ENCODE peak calls at places on chromosomes 6 and 20, in six cellular contexts. K, F, B, Q, Y and V are unnamed samples.

GRCh38 chr20:44160133-44160532 is 26.9 kb downstream of the JPH2 start:
- DNase-seq in K (no peak), F (no peak), B (no peak), Q (no peak), Y (no peak), V (no peak)

GRCh38 chr6:31497595-31498476 is at the start of gene MICB:
- DNase-seq in K (peak; percentile 60), F (peak; percentile 86), B (peak; percentile 77), Q (peak; percentile 85), Y (peak; percentile 64), V (no peak)

GRCh38 chr6:167575201-167575696 is 250.4 kb downstream of the TTLL2 start:
- DNase-seq in K (no peak), F (no peak), B (peak; percentile 46), Q (no peak), Y (no peak), V (peak; percentile 71)

GRCh38 chr6:14950103-14950969 is 295.5 kb upstream of the JARID2 start:
- DNase-seq in K (no peak), F (no peak), B (no peak), Q (no peak), Y (no peak), V (no peak)

GRCh38 chr20:2137552-2138201 is 36.0 kb downstream of the STK35 start:
- DNase-seq in K (peak; percentile 90), F (no peak), B (no peak), Q (no peak), Y (no peak), V (no peak)

GRCh38 chr6:79969784-79970183 is 22.4 kb upstream of the ELOVL4 start:
- DNase-seq in K (no peak), F (no peak), B (no peak), Q (no peak), Y (no peak), V (no peak)

GRCh38 chr20:14199111-14199510 is 138.3 kb downstream of the FLRT3 start:
- DNase-seq in K (peak; percentile 9), F (no peak), B (peak; percentile 13), Q (no peak), Y (no peak), V (no peak)

GRCh38 chr20:19096847-19097246 is 115.6 kb upstream of the SLC24A3 start:
- DNase-seq in K (no peak), F (no peak), B (no peak), Q (no peak), Y (no peak), V (no peak)

GRCh38 chr6:20877008-20877937 is 343.0 kb downstream of the CDKAL1 start:
- DNase-seq in K (peak; percentile 89), F (no peak), B (peak; percentile 78), Q (peak; percentile 95), Y (peak; percentile 36), V (no peak)

GRCh38 chr20:53557157-53557556 is 36.5 kb downstream of the ZNF217 start:
- DNase-seq in K (no peak), F (no peak), B (no peak), Q (no peak), Y (no peak), V (no peak)

GRCh38 chr20:2822073-2822472 is 5.9 kb downstream of the TMEM239 start:
- DNase-seq in K (no peak), F (no peak), B (no peak), Q (no peak), Y (no peak), V (peak; percentile 73)

GRCh38 chr6:118307581-118307980 is 240.5 kb upstream of the PLN start:
- DNase-seq in K (no peak), F (no peak), B (no peak), Q (no peak), Y (no peak), V (no peak)

GRCh38 chr6:161166176-161166575 is 107.7 kb downstream of the AGPAT4 start:
- DNase-seq in K (no peak), F (no peak), B (no peak), Q (no peak), Y (no peak), V (no peak)

GRCh38 chr6:27742833-27743573 is 169.2 kb downstream of the OR2B2 start:
- DNase-seq in K (no peak), F (no peak), B (no peak), Q (no peak), Y (no peak), V (no peak)

GRCh38 chr6:107488875-107489635 is 862 bp upstream of the SOBP start:
- DNase-seq in K (no peak), F (peak; percentile 47), B (peak; percentile 32), Q (no peak), Y (peak; percentile 46), V (no peak)

GRCh38 chr20:3846378-3846739 is 275 bp upstream of the MAVS start:
- DNase-seq in K (no peak), F (no peak), B (no peak), Q (no peak), Y (no peak), V (no peak)

GRCh38 chr6:34267746-34268145 is 18.9 kb upstream of the SMIM29 start:
- DNase-seq in K (no peak), F (no peak), B (no peak), Q (no peak), Y (no peak), V (no peak)

GRCh38 chr20:25135031-25135430 is 53.1 kb upstream of the VSX1 start:
- DNase-seq in K (no peak), F (no peak), B (no peak), Q (no peak), Y (no peak), V (no peak)

GRCh38 chr20:5008743-5009142 is 7.4 kb upstream of the SLC23A2 start:
- DNase-seq in K (no peak), F (no peak), B (no peak), Q (no peak), Y (no peak), V (no peak)

GRCh38 chr20:17568972-17569471 is 853 bp upstream of the DSTN start:
- DNase-seq in K (peak; percentile 98), F (no peak), B (peak; percentile 94), Q (peak; percentile 91), Y (peak; percentile 77), V (peak; percentile 96)

GRCh38 chr20:881051-881820 is 34.9 kb downstream of the ANGPT4 start:
- DNase-seq in K (peak; percentile 48), F (no peak), B (peak; percentile 52), Q (peak; percentile 74), Y (no peak), V (no peak)

GRCh38 chr20:57210054-57210910 is 56.2 kb downstream of the BMP7 start:
- DNase-seq in K (no peak), F (no peak), B (no peak), Q (no peak), Y (no peak), V (no peak)

GRCh38 chr20:4483481-4483880 is 238.2 kb upstream of the PRND start:
- DNase-seq in K (peak; percentile 77), F (no peak), B (peak; percentile 49), Q (no peak), Y (no peak), V (no peak)

GRCh38 chr6:143901885-143902708 is 37.8 kb downstream of the ZC2HC1B start:
- DNase-seq in K (peak; percentile 66), F (no peak), B (peak; percentile 94), Q (no peak), Y (peak; percentile 17), V (no peak)

GRCh38 chr20:689348-689747 is 13.7 kb upstream of the SCRT2 start:
- DNase-seq in K (no peak), F (no peak), B (no peak), Q (no peak), Y (no peak), V (no peak)

GRCh38 chr6:98845201-98846020 is 11.0 kb downstream of the POU3F2 start:
- DNase-seq in K (peak; percentile 79), F (peak; percentile 68), B (peak; percentile 87), Q (peak; percentile 34), Y (peak; percentile 62), V (no peak)

GRCh38 chr6:90303037-90303436 is 6.4 kb upstream of the BACH2 start:
- DNase-seq in K (no peak), F (no peak), B (no peak), Q (no peak), Y (no peak), V (no peak)

GRCh38 chr6:157557541-157557940 is 176.6 kb downstream of the ZDHHC14 start:
- DNase-seq in K (no peak), F (peak; percentile 77), B (no peak), Q (no peak), Y (no peak), V (no peak)

GRCh38 chr6:98514073-98514720 is 320.2 kb upstream of the POU3F2 start:
- DNase-seq in K (no peak), F (no peak), B (no peak), Q (no peak), Y (no peak), V (no peak)

GRCh38 chr6:112172540-112172939 is 81.8 kb downstream of the LAMA4 start:
- DNase-seq in K (no peak), F (no peak), B (peak; percentile 32), Q (no peak), Y (no peak), V (no peak)

GRCh38 chr6:111724505-111724904 is 118.8 kb upstream of the TRAF3IP2 start:
- DNase-seq in K (no peak), F (peak; percentile 88), B (no peak), Q (no peak), Y (no peak), V (no peak)

GRCh38 chr6:32972353-32973143 is 4.2 kb downstream of the BRD2 start:
- DNase-seq in K (no peak), F (peak; percentile 54), B (no peak), Q (no peak), Y (peak; percentile 46), V (no peak)
- TF ChIP-seq CTCF in K (no peak), F (no peak), B (no peak), Q (no peak), Y (no peak), V (no peak)

DNA sequence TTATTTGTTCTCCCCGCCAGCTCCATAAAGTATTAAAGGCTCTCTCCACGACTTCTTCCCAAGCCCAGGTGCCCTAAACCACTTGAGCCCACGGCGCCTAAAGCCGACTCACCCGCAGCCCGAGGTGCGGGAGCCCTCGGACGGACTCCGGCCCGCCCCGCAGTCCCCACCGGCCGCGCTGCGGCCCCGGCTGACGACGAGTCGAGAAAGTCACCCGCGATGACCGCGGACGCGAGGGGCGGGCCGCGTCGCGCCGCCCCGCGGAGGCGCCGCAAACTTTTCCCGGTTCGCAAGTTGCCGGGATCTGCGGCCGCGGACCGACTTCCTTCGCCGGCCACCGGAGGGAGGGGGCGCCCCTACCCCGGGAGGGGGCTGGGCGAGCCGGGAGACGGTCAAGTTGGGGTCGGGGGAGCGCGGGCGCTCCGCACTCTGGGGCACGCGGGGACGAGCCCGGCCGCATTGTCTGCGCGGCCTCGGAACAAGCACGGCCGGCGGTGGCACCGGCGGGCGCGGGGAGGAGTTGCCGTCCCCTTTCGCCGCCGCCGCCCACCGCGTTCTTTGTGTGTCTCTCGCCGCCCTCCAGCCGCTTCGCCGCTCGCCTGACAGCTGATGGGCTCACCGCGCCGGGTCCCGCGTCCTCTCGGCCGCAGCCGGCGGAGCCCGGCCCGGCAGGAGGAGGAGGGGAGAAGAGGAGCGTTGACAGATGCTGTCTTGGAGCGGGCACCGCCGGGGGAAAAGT is 131.5 kb downstream of the OGFRL1 start:
- DNase-seq in K (peak; percentile 49), F (no peak), B (peak; percentile 58), Q (no peak), Y (peak; percentile 67), V (peak; percentile 86)
- TF ChIP-seq CTCF in K (no peak), F (no peak), B (no peak), Q (no peak), Y (peak; percentile 33), V (peak; percentile 48)

GRCh38 chr20:33359399-33360261 is 41.7 kb downstream of the CDK5RAP1 start:
- DNase-seq in K (no peak), F (no peak), B (peak; percentile 11), Q (no peak), Y (no peak), V (no peak)
- TF ChIP-seq CTCF in K (no peak), F (no peak), B (no peak), Q (no peak), Y (no peak), V (no peak)

GRCh38 chr6:137975058-137975940 is 108.2 kb downstream of the TNFAIP3 start:
- DNase-seq in K (peak; percentile 18), F (peak; percentile 62), B (peak; percentile 47), Q (peak; percentile 7), Y (no peak), V (no peak)
- TF ChIP-seq CTCF in K (peak; percentile 43), F (peak; percentile 84), B (peak; percentile 31), Q (peak; percentile 62), Y (peak; percentile 32), V (peak; percentile 56)